ENCODE peak calls at places on chromosomes 6 and 20, in eight cellular contexts. M is tibial artery; Y is left lung; V is breast epithelium; I is body of pancreas; B is aorta; D is lower lobe of right lung; Z is CD4-positive, CD25-positive, alpha-beta regulatory T cell. A is an unnamed sample. For H3K9me3, the result is how much of the 10 kb centered on the place peaks cover.

GRCh38 chr6:125983246-125983945 is 2.9 kb upstream of the TRMT11 start:
- DNase-seq in M (no peak), Y (no peak), V (no peak), I (no peak), B (no peak), D (no peak), Z (no peak), A (no peak)

GRCh38 chr6:139544699-139545052 is 170.2 kb upstream of the CITED2 start:
- DNase-seq in M (no peak), Y (no peak), V (no peak), I (no peak), B (no peak), D (no peak), Z (no peak), A (no peak)

GRCh38 chr6:97322226-97322625 is 39.2 kb upstream of the MMS22L start:
- DNase-seq in M (no peak), Y (no peak), V (no peak), I (no peak), B (no peak), D (no peak), Z (no peak), A (no peak)

GRCh38 chr6:125154184-125155135 is 887 bp downstream of the TPD52L1 start:
- DNase-seq in M (peak), Y (peak), V (peak), I (peak), B (peak), D (peak), Z (no peak), A (no peak)

GRCh38 chr6:129665555-129665954 is 44.4 kb downstream of the ARHGAP18 start:
- DNase-seq in M (no peak), Y (no peak), V (no peak), I (no peak), B (no peak), D (no peak), Z (no peak), A (no peak)

GRCh38 chr6:131160254-131160758 is 25.0 kb downstream of the AKAP7 start:
- DNase-seq in M (no peak), Y (no peak), V (no peak), I (no peak), B (no peak), D (no peak), Z (no peak), A (no peak)

GRCh38 chr6:145878591-145879295 is 64.1 kb upstream of the FBXO30 start:
- DNase-seq in M (no peak), Y (no peak), V (no peak), I (no peak), B (no peak), D (no peak), Z (no peak), A (no peak)

GRCh38 chr20:62577447-62577846 is 64.9 kb upstream of the SLCO4A1 start:
- DNase-seq in M (no peak), Y (no peak), V (no peak), I (peak), B (no peak), D (no peak), Z (no peak), A (no peak)

GRCh38 chr20:49277786-49278035 is 146 bp downstream of the ZNFX1 start:
- DNase-seq in M (no peak), Y (no peak), V (no peak), I (no peak), B (no peak), D (no peak), Z (no peak), A (no peak)

GRCh38 chr6:151216812-151217211 is 23.0 kb upstream of the AKAP12 start:
- DNase-seq in M (no peak), Y (no peak), V (no peak), I (no peak), B (no peak), D (no peak), Z (no peak), A (no peak)

GRCh38 chr6:145406733-145407256 is 328.5 kb downstream of the EPM2A start:
- DNase-seq in M (no peak), Y (no peak), V (no peak), I (no peak), B (no peak), D (no peak), Z (no peak), A (no peak)

GRCh38 chr6:110039996-110040383 is 61.9 kb downstream of the GPR6 start:
- DNase-seq in M (no peak), Y (no peak), V (no peak), I (peak), B (no peak), D (no peak), Z (no peak), A (peak)

GRCh38 chr6:22306741-22307466 is 10.1 kb upstream of the PRL start:
- DNase-seq in M (no peak), Y (no peak), V (no peak), I (no peak), B (no peak), D (no peak), Z (no peak), A (no peak)

GRCh38 chr6:25172819-25173218 is 106.4 kb upstream of the CARMIL1 start:
- DNase-seq in M (no peak), Y (no peak), V (peak), I (no peak), B (no peak), D (no peak), Z (no peak), A (no peak)

GRCh38 chr6:155077331-155077730 is 82.2 kb downstream of the TIAM2 start:
- DNase-seq in M (no peak), Y (no peak), V (no peak), I (no peak), B (no peak), D (no peak), Z (no peak), A (no peak)

GRCh38 chr6:138206862-138207261 is 11.4 kb downstream of the PBOV1 start:
- DNase-seq in M (no peak), Y (no peak), V (no peak), I (no peak), B (no peak), D (no peak), Z (no peak), A (no peak)

GRCh38 chr6:159929819-159930218 is 39.0 kb downstream of the MAS1 start:
- DNase-seq in M (no peak), Y (no peak), V (no peak), I (peak), B (no peak), D (no peak), Z (peak), A (peak)

GRCh38 chr6:31345026-31345730 is 11.8 kb downstream of the HLA-B start:
- DNase-seq in M (no peak), Y (no peak), V (no peak), I (no peak), B (no peak), D (no peak), Z (no peak), A (no peak)

DNA sequence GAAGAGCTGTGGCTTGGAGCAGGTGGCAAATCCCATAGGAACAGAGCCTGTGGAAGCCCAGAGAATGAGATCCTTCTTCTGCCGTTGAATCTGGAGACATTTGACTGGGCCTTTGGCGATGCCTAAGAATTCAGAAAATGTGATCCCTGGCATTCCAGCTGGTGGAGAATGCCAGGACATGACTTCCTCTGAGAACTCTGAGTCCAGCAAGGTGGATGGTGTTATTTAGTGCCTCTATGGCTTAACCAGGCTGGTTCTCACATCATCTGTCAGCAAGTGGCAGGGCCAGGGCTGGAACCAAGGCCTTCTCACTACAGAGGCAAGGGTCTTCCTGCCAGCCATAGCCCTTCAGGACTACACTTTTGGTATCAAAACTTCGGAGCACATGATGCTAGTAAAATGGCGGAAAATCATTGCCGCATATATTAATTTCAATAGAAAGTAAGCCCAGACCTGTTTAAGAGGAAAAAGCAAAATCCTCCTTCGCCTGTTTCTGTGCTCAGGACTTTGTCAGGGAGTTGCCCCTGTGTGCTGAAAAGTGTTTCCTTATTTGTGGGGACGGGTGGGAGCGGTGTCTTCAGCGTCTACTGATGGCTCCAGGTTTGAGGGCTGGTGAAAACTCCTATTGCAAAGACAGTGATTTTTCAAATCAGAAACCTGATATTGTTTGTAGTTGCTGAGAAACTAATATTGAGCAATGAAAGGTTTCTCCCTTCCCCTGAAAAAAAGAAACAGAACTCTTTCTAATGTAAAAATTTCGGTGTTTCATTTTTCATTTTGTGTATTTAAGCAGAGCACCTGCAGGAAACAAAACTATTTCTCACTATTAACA is 23.9 kb downstream of the DUSP22 start:
- DNase-seq in M (no peak), Y (no peak), V (no peak), I (no peak), B (no peak), D (no peak), Z (no peak), A (peak)
- H3K9me3 ChIP-seq in M (under half), Y (under half), V (under half), I (under half), B (under half), D (under half), Z (under half), A (under half)

GRCh38 chr6:67541591-67541990 is 1093.5 kb upstream of the ADGRB3 start:
- DNase-seq in M (no peak), Y (no peak), V (no peak), I (no peak), B (no peak), D (no peak), Z (no peak), A (no peak)
- H3K9me3 ChIP-seq in M (under half), Y (under half), V (under half), I (under half), B (under half), D (under half), Z (under half), A (under half)

GRCh38 chr6:98931710-98932109 is 16.0 kb downstream of the FBXL4 start:
- DNase-seq in M (no peak), Y (no peak), V (no peak), I (no peak), B (no peak), D (no peak), Z (no peak), A (no peak)

GRCh38 chr6:98941319-98941718 is 6.4 kb downstream of the FBXL4 start:
- DNase-seq in M (no peak), Y (no peak), V (no peak), I (no peak), B (no peak), D (no peak), Z (no peak), A (no peak)

GRCh38 chr6:98942263-98942803 is 5.4 kb downstream of the FBXL4 start:
- DNase-seq in M (no peak), Y (no peak), V (no peak), I (no peak), B (no peak), D (no peak), Z (no peak), A (no peak)

GRCh38 chr6:98932424-98932823 is 15.3 kb downstream of the FBXL4 start:
- DNase-seq in M (no peak), Y (no peak), V (no peak), I (no peak), B (no peak), D (no peak), Z (no peak), A (no peak)

DNA sequence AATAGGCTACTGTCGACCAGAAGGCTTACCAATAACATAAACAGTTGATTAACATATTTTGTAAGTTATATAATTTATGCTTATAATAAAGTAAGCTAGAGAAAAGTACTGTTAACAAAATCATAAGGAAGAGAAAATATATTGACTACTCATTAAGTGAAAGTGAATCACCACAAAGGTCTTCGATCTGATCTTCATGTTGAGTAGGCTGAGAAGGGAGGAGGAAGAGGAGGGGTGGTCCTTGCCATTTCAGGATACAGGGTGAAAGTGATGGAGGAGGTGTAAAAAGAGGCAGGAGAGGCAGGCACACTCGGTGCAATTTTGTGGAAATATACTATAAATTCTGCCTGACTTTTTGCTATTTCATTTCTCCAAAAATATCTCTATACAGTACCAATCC is 10.4 kb downstream of the FBXL4 start:
- DNase-seq in M (no peak), Y (no peak), V (no peak), I (no peak), B (no peak), D (no peak), Z (no peak), A (no peak)
- H3K9me3 ChIP-seq in M (under half), Y (under half), V (under half), I (under half), B (under half), D (under half), Z (under half), A (under half)

GRCh38 chr6:165109011-165109410 is 200.4 kb downstream of the C6orf118 start:
- DNase-seq in M (no peak), Y (no peak), V (no peak), I (no peak), B (no peak), D (no peak), Z (no peak), A (no peak)

GRCh38 chr6:165106261-165106660 is 203.1 kb downstream of the C6orf118 start:
- DNase-seq in M (no peak), Y (no peak), V (no peak), I (no peak), B (no peak), D (no peak), Z (no peak), A (no peak)

DNA sequence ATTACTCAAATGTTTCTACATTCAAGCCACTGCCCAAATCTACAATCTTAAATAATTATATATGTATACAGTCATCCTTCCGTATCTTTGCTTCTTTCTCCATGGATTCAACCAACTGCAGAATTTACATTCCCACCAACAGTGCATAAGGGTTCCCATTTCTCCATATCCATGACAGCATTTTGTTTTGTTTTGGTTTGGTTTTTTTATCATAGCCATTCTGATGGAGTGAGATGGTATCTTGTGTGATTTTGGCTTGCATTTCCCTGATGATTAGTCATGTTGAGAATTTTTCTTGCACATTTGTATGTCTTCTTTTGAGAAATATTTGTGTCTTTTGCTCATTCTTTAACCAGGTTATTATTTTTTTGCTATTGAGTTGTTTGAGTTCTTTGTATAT is 198.5 kb downstream of the C6orf118 start:
- DNase-seq in M (no peak), Y (no peak), V (no peak), I (no peak), B (no peak), D (no peak), Z (no peak), A (no peak)
- H3K9me3 ChIP-seq in M (under half), Y (under half), V (under half), I (under half), B (under half), D (under half), Z (under half), A (under half)

DNA sequence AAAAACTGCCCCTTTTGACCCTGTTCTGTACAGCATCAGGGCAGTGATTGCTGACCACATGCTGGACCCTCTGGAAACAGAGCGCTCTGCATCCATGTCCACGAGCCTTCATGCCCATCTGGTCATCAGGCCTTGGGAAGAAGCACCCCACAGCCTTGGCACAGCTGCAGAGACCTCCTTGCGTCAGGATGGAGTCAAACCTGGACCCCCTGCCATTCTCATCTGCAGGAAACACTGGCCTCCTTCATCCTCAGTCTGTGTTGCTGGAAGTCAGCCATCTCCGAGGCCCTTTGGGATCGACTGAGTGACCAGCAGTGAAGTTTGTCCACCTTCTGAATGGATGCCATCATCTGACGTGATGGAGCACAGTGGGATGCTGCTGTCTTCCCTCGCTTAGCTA is 2138.3 kb upstream of the DEFB115 start:
- DNase-seq in M (no peak), Y (peak), V (no peak), I (no peak), B (no peak), D (no peak), Z (no peak), A (no peak)
- H3K9me3 ChIP-seq in M (under half), Y (under half), V (under half), I (under half), B (under half), D (under half), Z (under half), A (under half)

GRCh38 chr6:66159937-66160336 is 452.9 kb upstream of the EYS start:
- DNase-seq in M (no peak), Y (no peak), V (no peak), I (no peak), B (no peak), D (no peak), Z (no peak), A (no peak)
- H3K9me3 ChIP-seq in M (under half), Y (under half), V (under half), I (under half), B (under half), D (under half), Z (under half), A (under half)